ENCODE peak calls at places on chromosomes 4 and X, in four cellular contexts. Y is K562, S is spleen, E is GM12892. G is an unnamed sample.

GRCh38 chr4:155999743-156000142 is 46.1 kb upstream of the CTSO start:
- DNase-seq in Y (no peak), S (no peak), E (no peak), G (no peak)

GRCh38 chr4:20264688-20265087 is 13.0 kb downstream of the SLIT2 start:
- DNase-seq in Y (no peak), S (no peak), E (no peak), G (no peak)

GRCh38 chr4:54660591-54660990 is 2.8 kb downstream of the KIT start:
- DNase-seq in Y (no peak), S (no peak), E (no peak), G (no peak)

GRCh38 chr4:1137063-1137771 is 23.9 kb upstream of the RNF212 start:
- DNase-seq in Y (no peak), S (no peak), E (no peak), G (no peak)

GRCh38 chrX:39869846-39870601 is 227.7 kb downstream of the BCOR start:
- DNase-seq in Y (peak), S (no peak), E (no peak), G (peak)

GRCh38 chr4:101000496-101000895 is 346.8 kb downstream of the PPP3CA start:
- DNase-seq in Y (no peak), S (no peak), E (no peak), G (no peak)

GRCh38 chr4:2953496-2953895 is 9.7 kb downstream of the NOP14 start:
- DNase-seq in Y (no peak), S (no peak), E (no peak), G (no peak)

GRCh38 chr4:107210450-107211239 is 174.5 kb upstream of the DKK2 start:
- DNase-seq in Y (no peak), S (no peak), E (no peak), G (no peak)

GRCh38 chrX:23888887-23889501 is 18.7 kb downstream of the APOO start:
- DNase-seq in Y (no peak), S (no peak), E (no peak), G (no peak)

GRCh38 chrX:40064055-40064597 is 33.6 kb downstream of the BCOR start:
- DNase-seq in Y (no peak), S (no peak), E (no peak), G (no peak)

GRCh38 chr4:56050584-56050983 is 101.8 kb downstream of the CEP135 start:
- DNase-seq in Y (no peak), S (no peak), E (no peak), G (no peak)
- TF ChIP-seq POLR2AphosphoS5 in Y (no peak), S (no peak), E (no peak), G (no peak)

GRCh38 chr4:73499996-73500765 is 18.6 kb downstream of the AFM start:
- DNase-seq in Y (no peak), S (no peak), E (no peak), G (no peak)
- TF ChIP-seq POLR2AphosphoS5 in Y (no peak), S (no peak), E (no peak), G (no peak)

GRCh38 chr4:16581117-16581516 is 317.3 kb downstream of the LDB2 start:
- DNase-seq in Y (no peak), S (no peak), E (no peak), G (no peak)
- TF ChIP-seq POLR2AphosphoS5 in Y (no peak), S (no peak), E (no peak), G (no peak)

DNA sequence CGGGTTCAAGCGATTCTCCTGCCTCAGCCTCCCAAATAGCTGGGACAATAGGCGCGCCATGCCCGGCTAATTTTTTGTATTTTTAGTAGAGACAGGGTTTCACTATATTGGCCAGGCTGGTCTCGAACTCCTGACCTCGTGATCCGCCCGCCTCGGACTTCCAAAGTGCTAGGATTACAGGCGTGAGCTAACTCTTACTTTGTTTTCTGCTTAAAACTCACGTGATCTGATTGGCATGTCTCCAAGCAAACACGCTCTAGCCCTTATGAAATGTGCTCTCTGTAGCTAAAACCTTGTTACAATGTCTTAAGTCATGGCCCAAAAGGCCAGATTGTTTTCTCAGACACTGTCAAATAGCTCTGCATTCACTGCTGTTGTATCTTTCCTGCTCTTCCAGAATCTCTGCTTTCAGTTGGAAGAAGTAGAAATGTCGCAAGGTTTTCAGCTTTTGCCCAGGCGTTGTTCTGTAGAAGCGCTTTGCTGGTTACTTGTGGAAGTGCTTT is 39.7 kb upstream of the OGT start:
- DNase-seq in Y (no peak), S (no peak), E (no peak), G (peak)
- TF ChIP-seq POLR2AphosphoS5 in Y (no peak), S (no peak), E (no peak), G (no peak)

DNA sequence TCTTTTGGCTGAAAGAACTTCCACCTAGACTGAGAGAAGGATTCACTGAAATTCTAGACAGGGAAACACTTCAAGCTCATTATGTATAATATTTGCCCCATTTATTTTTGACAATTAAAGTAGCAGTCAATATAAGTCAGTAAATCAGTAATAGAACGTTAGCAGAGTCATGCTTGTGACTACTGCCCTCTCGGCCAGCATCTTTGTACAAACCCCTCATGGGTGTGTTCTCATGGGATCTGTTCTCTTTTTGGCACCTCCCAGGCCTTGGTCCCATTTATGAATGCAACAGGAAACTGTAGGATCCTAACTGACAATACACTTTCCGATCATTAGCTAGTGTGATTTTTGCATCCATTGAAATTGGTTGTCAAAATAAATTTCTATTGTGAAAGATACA is 2.9 kb downstream of the MSL3 start:
- DNase-seq in Y (no peak), S (no peak), E (no peak), G (no peak)
- TF ChIP-seq POLR2AphosphoS5 in Y (no peak), S (no peak), E (no peak), G (no peak)

G was measured in transverse colon.